ENCODE peak calls at places on chromosome 15, in ten cellular contexts. One of them, this sample, is unnamed.

GRCh38 chr15:45653702-45654424 is 19.0 kb downstream of the SQOR start:
- DNase-seq in smooth muscle cell of the brain vasculature: no peak
- DNase-seq in amniotic epithelial cell: no peak
- DNase-seq in activated naive CD4-positive, alpha-beta T cell treated with anti-CD3 and anti-CD28 coated beads for 36 hours: no peak
- DNase-seq in cerebellar nuclear complex: no peak
- DNase-seq in stimulated activated CD4-positive, alpha-beta T cell treated with anti-CD3 and anti-CD28 coated beads, Interleukin-1b, Interleukin-23, amount 100 ng/mL, for 24 hours: no peak
- DNase-seq in neural crest cell: no peak
- DNase-seq in T-helper 9 cell: no peak
- DNase-seq in foreskin fibroblast: no peak
- DNase-seq in BE2C: no peak
- DNase-seq in this sample: no peak

GRCh38 chr15:62264196-62264595 is 99.1 kb upstream of the C2CD4B start:
- DNase-seq in smooth muscle cell of the brain vasculature: no peak
- DNase-seq in amniotic epithelial cell: no peak
- DNase-seq in activated naive CD4-positive, alpha-beta T cell treated with anti-CD3 and anti-CD28 coated beads for 36 hours: no peak
- DNase-seq in cerebellar nuclear complex: no peak
- DNase-seq in stimulated activated CD4-positive, alpha-beta T cell treated with anti-CD3 and anti-CD28 coated beads, Interleukin-1b, Interleukin-23, amount 100 ng/mL, for 24 hours: no peak
- DNase-seq in neural crest cell: no peak
- DNase-seq in T-helper 9 cell: no peak
- DNase-seq in foreskin fibroblast: no peak
- DNase-seq in BE2C: no peak
- DNase-seq in this sample: no peak

GRCh38 chr15:80588801-80589200 is 106.3 kb upstream of the ABHD17C start:
- DNase-seq in smooth muscle cell of the brain vasculature: peak
- DNase-seq in amniotic epithelial cell: peak
- DNase-seq in activated naive CD4-positive, alpha-beta T cell treated with anti-CD3 and anti-CD28 coated beads for 36 hours: no peak
- DNase-seq in cerebellar nuclear complex: no peak
- DNase-seq in stimulated activated CD4-positive, alpha-beta T cell treated with anti-CD3 and anti-CD28 coated beads, Interleukin-1b, Interleukin-23, amount 100 ng/mL, for 24 hours: no peak
- DNase-seq in neural crest cell: no peak
- DNase-seq in T-helper 9 cell: no peak
- DNase-seq in foreskin fibroblast: peak
- DNase-seq in BE2C: no peak
- DNase-seq in this sample: no peak

GRCh38 chr15:71149645-71150557 is 34.6 kb downstream of the THSD4 start:
- DNase-seq in smooth muscle cell of the brain vasculature: no peak
- DNase-seq in amniotic epithelial cell: no peak
- DNase-seq in activated naive CD4-positive, alpha-beta T cell treated with anti-CD3 and anti-CD28 coated beads for 36 hours: no peak
- DNase-seq in cerebellar nuclear complex: no peak
- DNase-seq in stimulated activated CD4-positive, alpha-beta T cell treated with anti-CD3 and anti-CD28 coated beads, Interleukin-1b, Interleukin-23, amount 100 ng/mL, for 24 hours: no peak
- DNase-seq in neural crest cell: no peak
- DNase-seq in T-helper 9 cell: no peak
- DNase-seq in foreskin fibroblast: no peak
- DNase-seq in BE2C: no peak
- DNase-seq in this sample: no peak

GRCh38 chr15:71127083-71127482 is 11.8 kb downstream of the THSD4 start:
- DNase-seq in smooth muscle cell of the brain vasculature: no peak
- DNase-seq in amniotic epithelial cell: no peak
- DNase-seq in activated naive CD4-positive, alpha-beta T cell treated with anti-CD3 and anti-CD28 coated beads for 36 hours: no peak
- DNase-seq in cerebellar nuclear complex: no peak
- DNase-seq in stimulated activated CD4-positive, alpha-beta T cell treated with anti-CD3 and anti-CD28 coated beads, Interleukin-1b, Interleukin-23, amount 100 ng/mL, for 24 hours: no peak
- DNase-seq in neural crest cell: no peak
- DNase-seq in T-helper 9 cell: no peak
- DNase-seq in foreskin fibroblast: no peak
- DNase-seq in BE2C: no peak
- DNase-seq in this sample: no peak

GRCh38 chr15:29331669-29332068 is 62.0 kb upstream of the NSMCE3 start:
- DNase-seq in smooth muscle cell of the brain vasculature: no peak
- DNase-seq in amniotic epithelial cell: no peak
- DNase-seq in activated naive CD4-positive, alpha-beta T cell treated with anti-CD3 and anti-CD28 coated beads for 36 hours: no peak
- DNase-seq in cerebellar nuclear complex: no peak
- DNase-seq in stimulated activated CD4-positive, alpha-beta T cell treated with anti-CD3 and anti-CD28 coated beads, Interleukin-1b, Interleukin-23, amount 100 ng/mL, for 24 hours: no peak
- DNase-seq in neural crest cell: no peak
- DNase-seq in T-helper 9 cell: no peak
- DNase-seq in foreskin fibroblast: no peak
- DNase-seq in BE2C: no peak
- DNase-seq in this sample: no peak

GRCh38 chr15:38576837-38577236 is 12.2 kb upstream of the RASGRP1 start:
- DNase-seq in smooth muscle cell of the brain vasculature: no peak
- DNase-seq in amniotic epithelial cell: no peak
- DNase-seq in activated naive CD4-positive, alpha-beta T cell treated with anti-CD3 and anti-CD28 coated beads for 36 hours: no peak
- DNase-seq in cerebellar nuclear complex: no peak
- DNase-seq in stimulated activated CD4-positive, alpha-beta T cell treated with anti-CD3 and anti-CD28 coated beads, Interleukin-1b, Interleukin-23, amount 100 ng/mL, for 24 hours: no peak
- DNase-seq in neural crest cell: no peak
- DNase-seq in T-helper 9 cell: no peak
- DNase-seq in foreskin fibroblast: no peak
- DNase-seq in BE2C: no peak
- DNase-seq in this sample: no peak

GRCh38 chr15:89383635-89384604 is 49.3 kb upstream of the POLG start:
- DNase-seq in smooth muscle cell of the brain vasculature: peak
- DNase-seq in amniotic epithelial cell: peak
- DNase-seq in activated naive CD4-positive, alpha-beta T cell treated with anti-CD3 and anti-CD28 coated beads for 36 hours: no peak
- DNase-seq in cerebellar nuclear complex: peak
- DNase-seq in stimulated activated CD4-positive, alpha-beta T cell treated with anti-CD3 and anti-CD28 coated beads, Interleukin-1b, Interleukin-23, amount 100 ng/mL, for 24 hours: no peak
- DNase-seq in neural crest cell: no peak
- DNase-seq in T-helper 9 cell: no peak
- DNase-seq in foreskin fibroblast: no peak
- DNase-seq in BE2C: peak
- DNase-seq in this sample: no peak

GRCh38 chr15:97978408-97979130 is 18.1 kb downstream of the ARRDC4 start:
- DNase-seq in smooth muscle cell of the brain vasculature: no peak
- DNase-seq in amniotic epithelial cell: peak
- DNase-seq in activated naive CD4-positive, alpha-beta T cell treated with anti-CD3 and anti-CD28 coated beads for 36 hours: no peak
- DNase-seq in cerebellar nuclear complex: no peak
- DNase-seq in stimulated activated CD4-positive, alpha-beta T cell treated with anti-CD3 and anti-CD28 coated beads, Interleukin-1b, Interleukin-23, amount 100 ng/mL, for 24 hours: no peak
- DNase-seq in neural crest cell: no peak
- DNase-seq in T-helper 9 cell: no peak
- DNase-seq in foreskin fibroblast: peak
- DNase-seq in BE2C: no peak
- DNase-seq in this sample: no peak

This sample was measured in Karpas-422.